ENCODE peak calls at places on chromosomes 5 and 9, in nine cellular contexts. S is NCI-H510A treated with DMSO at 0.1 percent for 48 hours, T is fibroblast of mammary gland, E is aorta, D is body of pancreas, A is upper lobe of right lung, U is T-helper 1 cell, J is HCT116, G is NCI-H1092. B is an unnamed sample.
A peak's percentile ranks its signal among the peaks of the same experiment; 100 is the strongest.

GRCh38 chr5:88979244-88979643 is 96.3 kb upstream of the MEF2C start:
- DNase-seq in S (no peak), T (peak; percentile 42), E (no peak), D (no peak), A (no peak), U (no peak), J (no peak), G (no peak), B (no peak)

GRCh38 chr9:110604101-110604710 is 24.7 kb upstream of the SVEP1 start:
- DNase-seq in S (peak; percentile 7), T (peak; percentile 15), E (no peak), D (no peak), A (no peak), U (no peak), J (no peak), G (no peak), B (no peak)

GRCh38 chr5:55920784-55921183 is 69.6 kb downstream of the IL31RA start:
- DNase-seq in S (no peak), T (no peak), E (no peak), D (no peak), A (no peak), U (no peak), J (no peak), G (no peak), B (no peak)

GRCh38 chr5:65544473-65544872 is 18.5 kb downstream of the CENPK start:
- DNase-seq in S (no peak), T (no peak), E (no peak), D (no peak), A (no peak), U (no peak), J (no peak), G (no peak), B (no peak)

GRCh38 chr5:10251409-10251808 is 1.3 kb downstream of the CCT5 start:
- DNase-seq in S (no peak), T (no peak), E (no peak), D (no peak), A (no peak), U (no peak), J (no peak), G (no peak), B (no peak)

GRCh38 chr5:168776023-168776422 is 196.9 kb upstream of the PANK3 start:
- DNase-seq in S (no peak), T (no peak), E (no peak), D (peak; percentile 31), A (no peak), U (no peak), J (no peak), G (no peak), B (peak; percentile 42)

GRCh38 chr9:131274674-131275331 is 1.5 kb downstream of the FAM78A start:
- DNase-seq in S (no peak), T (no peak), E (no peak), D (no peak), A (peak; percentile 81), U (no peak), J (no peak), G (no peak), B (no peak)

GRCh38 chr5:176870110-176870591 is 29.0 kb downstream of the HK3 start:
- DNase-seq in S (no peak), T (peak; percentile 58), E (no peak), D (peak; percentile 24), A (no peak), U (no peak), J (peak; percentile 57), G (no peak), B (peak; percentile 71)

GRCh38 chr5:141742866-141743651 is 61.0 kb upstream of the ARAP3 start:
- DNase-seq in S (no peak), T (peak; percentile 28), E (no peak), D (no peak), A (no peak), U (no peak), J (no peak), G (no peak), B (peak; percentile 48)

B was measured in BE2C.